ENCODE peak calls at places on chromosomes 7 and 10, in six cellular contexts. One of them, this sample, is unnamed.

GRCh38 chr7:106774768-106775551 is 90.1 kb upstream of the PIK3CG start:
- DNase-seq in GM12878: no peak
- DNase-seq in IMR-90: peak
- DNase-seq in body of pancreas: no peak
- DNase-seq in lower leg skin: peak
- DNase-seq in stomach: no peak
- DNase-seq in this sample: no peak

GRCh38 chr7:155228459-155228845 is 69.2 kb upstream of the INSIG1 start:
- DNase-seq in GM12878: no peak
- DNase-seq in IMR-90: peak
- DNase-seq in body of pancreas: no peak
- DNase-seq in lower leg skin: no peak
- DNase-seq in stomach: no peak
- DNase-seq in this sample: no peak

GRCh38 chr10:72753760-72754231 is 61.9 kb downstream of the MCU start:
- DNase-seq in GM12878: no peak
- DNase-seq in IMR-90: no peak
- DNase-seq in body of pancreas: no peak
- DNase-seq in lower leg skin: no peak
- DNase-seq in stomach: no peak
- DNase-seq in this sample: no peak

GRCh38 chr7:135862586-135863361 is 114.2 kb upstream of the FAM180A start:
- DNase-seq in GM12878: no peak
- DNase-seq in IMR-90: no peak
- DNase-seq in body of pancreas: no peak
- DNase-seq in lower leg skin: no peak
- DNase-seq in stomach: no peak
- DNase-seq in this sample: no peak

GRCh38 chr7:144835166-144835611 is 664 bp downstream of the TPK1 start:
- DNase-seq in GM12878: peak
- DNase-seq in IMR-90: peak
- DNase-seq in body of pancreas: peak
- DNase-seq in lower leg skin: peak
- DNase-seq in stomach: peak
- DNase-seq in this sample: no peak

GRCh38 chr10:4512557-4513286 is 313.3 kb upstream of the AKR1E2 start:
- DNase-seq in GM12878: no peak
- DNase-seq in IMR-90: peak
- DNase-seq in body of pancreas: peak
- DNase-seq in lower leg skin: peak
- DNase-seq in stomach: peak
- DNase-seq in this sample: no peak

GRCh38 chr7:86863452-86863851 is 196.0 kb downstream of the ELAPOR2 start:
- DNase-seq in GM12878: no peak
- DNase-seq in IMR-90: no peak
- DNase-seq in body of pancreas: no peak
- DNase-seq in lower leg skin: no peak
- DNase-seq in stomach: no peak
- DNase-seq in this sample: no peak

GRCh38 chr7:139125637-139126036 is 16.1 kb upstream of the ZC3HAV1 start:
- DNase-seq in GM12878: no peak
- DNase-seq in IMR-90: no peak
- DNase-seq in body of pancreas: no peak
- DNase-seq in lower leg skin: no peak
- DNase-seq in stomach: no peak
- DNase-seq in this sample: no peak

GRCh38 chr7:84647797-84648762 is 453.5 kb upstream of the SEMA3A start:
- DNase-seq in GM12878: no peak
- DNase-seq in IMR-90: peak
- DNase-seq in body of pancreas: no peak
- DNase-seq in lower leg skin: no peak
- DNase-seq in stomach: no peak
- DNase-seq in this sample: no peak

GRCh38 chr10:4074559-4075407 is 289.8 kb upstream of the KLF6 start:
- DNase-seq in GM12878: no peak
- DNase-seq in IMR-90: peak
- DNase-seq in body of pancreas: no peak
- DNase-seq in lower leg skin: no peak
- DNase-seq in stomach: no peak
- DNase-seq in this sample: no peak

GRCh38 chr10:19488592-19489280 is 327.5 kb upstream of the PLXDC2 start:
- DNase-seq in GM12878: no peak
- DNase-seq in IMR-90: no peak
- DNase-seq in body of pancreas: peak
- DNase-seq in lower leg skin: no peak
- DNase-seq in stomach: no peak
- DNase-seq in this sample: no peak

GRCh38 chr10:13721486-13721885 is 134.7 kb downstream of the PRPF18 start:
- DNase-seq in GM12878: no peak
- DNase-seq in IMR-90: no peak
- DNase-seq in body of pancreas: no peak
- DNase-seq in lower leg skin: no peak
- DNase-seq in stomach: no peak
- DNase-seq in this sample: no peak

GRCh38 chr7:55127622-55128081 is 108.8 kb downstream of the EGFR start:
- DNase-seq in GM12878: no peak
- DNase-seq in IMR-90: peak
- DNase-seq in body of pancreas: no peak
- DNase-seq in lower leg skin: no peak
- DNase-seq in stomach: no peak
- DNase-seq in this sample: no peak

GRCh38 chr7:27689045-27689877 is 26.6 kb upstream of the HIBADH start:
- DNase-seq in GM12878: no peak
- DNase-seq in IMR-90: peak
- DNase-seq in body of pancreas: peak
- DNase-seq in lower leg skin: no peak
- DNase-seq in stomach: no peak
- DNase-seq in this sample: peak

GRCh38 chr7:77565917-77566316 is 28.8 kb downstream of the PTPN12 start:
- DNase-seq in GM12878: no peak
- DNase-seq in IMR-90: peak
- DNase-seq in body of pancreas: no peak
- DNase-seq in lower leg skin: no peak
- DNase-seq in stomach: no peak
- DNase-seq in this sample: no peak

GRCh38 chr7:2794836-2795636 is 49.1 kb downstream of the GNA12 start:
- DNase-seq in GM12878: no peak
- DNase-seq in IMR-90: no peak
- DNase-seq in body of pancreas: no peak
- DNase-seq in lower leg skin: no peak
- DNase-seq in stomach: no peak
- DNase-seq in this sample: no peak

GRCh38 chr10:5142199-5142598 is 42.8 kb downstream of the AKR1C8 start:
- DNase-seq in GM12878: no peak
- DNase-seq in IMR-90: no peak
- DNase-seq in body of pancreas: no peak
- DNase-seq in lower leg skin: no peak
- DNase-seq in stomach: no peak
- DNase-seq in this sample: no peak

GRCh38 chr7:102860351-102860811 is 52.4 kb upstream of the LRRC17 start:
- DNase-seq in GM12878: no peak
- DNase-seq in IMR-90: peak
- DNase-seq in body of pancreas: no peak
- DNase-seq in lower leg skin: no peak
- DNase-seq in stomach: no peak
- DNase-seq in this sample: no peak

GRCh38 chr7:128431754-128432153 is 22.0 kb upstream of the IMPDH1 start:
- DNase-seq in GM12878: no peak
- DNase-seq in IMR-90: no peak
- DNase-seq in body of pancreas: no peak
- DNase-seq in lower leg skin: no peak
- DNase-seq in stomach: no peak
- DNase-seq in this sample: no peak

GRCh38 chr7:146982482-146982881 is 865.9 kb downstream of the CNTNAP2 start:
- DNase-seq in GM12878: no peak
- DNase-seq in IMR-90: no peak
- DNase-seq in body of pancreas: no peak
- DNase-seq in lower leg skin: no peak
- DNase-seq in stomach: no peak
- DNase-seq in this sample: no peak

GRCh38 chr7:73437699-73438416 is 4.3 kb downstream of the FZD9 start:
- DNase-seq in GM12878: no peak
- DNase-seq in IMR-90: no peak
- DNase-seq in body of pancreas: no peak
- DNase-seq in lower leg skin: no peak
- DNase-seq in stomach: no peak
- DNase-seq in this sample: no peak

GRCh38 chr7:42931447-42931833 is 534 bp downstream of the PSMA2 start:
- DNase-seq in GM12878: no peak
- DNase-seq in IMR-90: peak
- DNase-seq in body of pancreas: no peak
- DNase-seq in lower leg skin: no peak
- DNase-seq in stomach: no peak
- DNase-seq in this sample: no peak

GRCh38 chr7:42932861-42933591 is 850 bp downstream of the MRPL32 start:
- DNase-seq in GM12878: no peak
- DNase-seq in IMR-90: peak
- DNase-seq in body of pancreas: peak
- DNase-seq in lower leg skin: no peak
- DNase-seq in stomach: peak
- DNase-seq in this sample: no peak

GRCh38 chr7:42929449-42929848 is 2.5 kb downstream of the PSMA2 start:
- DNase-seq in GM12878: no peak
- DNase-seq in IMR-90: no peak
- DNase-seq in body of pancreas: no peak
- DNase-seq in lower leg skin: no peak
- DNase-seq in stomach: no peak
- DNase-seq in this sample: no peak

GRCh38 chr7:42930889-42931288 is 1.1 kb downstream of the PSMA2 start:
- DNase-seq in GM12878: no peak
- DNase-seq in IMR-90: peak
- DNase-seq in body of pancreas: no peak
- DNase-seq in lower leg skin: no peak
- DNase-seq in stomach: no peak
- DNase-seq in this sample: no peak

DNA sequence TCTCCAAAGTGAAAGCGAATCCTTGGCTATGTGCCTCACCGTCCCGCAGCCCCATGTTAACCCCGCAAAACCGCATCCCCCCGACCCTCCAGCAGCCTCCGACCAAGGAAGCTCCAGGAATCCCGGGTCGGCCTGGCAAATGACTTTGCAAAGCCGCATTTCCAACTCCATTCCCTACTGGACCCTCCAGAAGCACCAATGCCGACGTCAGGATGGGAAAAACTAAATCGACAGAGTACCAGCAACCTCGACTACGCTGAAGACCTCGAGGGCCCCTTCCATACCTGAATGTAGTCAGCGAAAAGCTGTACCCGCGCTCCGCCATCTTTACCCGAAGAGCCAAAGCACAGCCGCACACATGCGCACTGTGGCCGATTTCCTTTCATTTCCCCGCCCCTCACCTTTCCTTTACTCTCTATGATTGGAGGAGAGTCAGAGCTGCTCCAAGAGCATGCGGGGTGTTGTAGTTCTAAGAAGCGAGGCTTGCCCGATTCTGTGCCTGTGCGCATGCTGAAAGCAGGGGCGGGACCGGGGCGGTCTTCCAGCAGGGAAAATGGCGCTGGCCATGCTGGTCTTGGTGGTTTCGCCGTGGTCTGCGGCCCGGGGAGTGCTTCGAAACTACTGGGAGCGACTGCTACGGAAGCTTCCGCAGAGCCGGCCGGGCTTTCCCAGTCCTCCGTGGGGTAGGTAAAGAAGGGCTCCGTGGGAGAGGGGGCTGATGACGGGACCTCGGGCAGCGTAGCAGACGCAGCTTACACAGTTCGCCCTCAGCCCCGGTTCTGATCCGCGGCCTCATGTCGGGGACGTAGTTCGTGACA is at the start of the genes MRPL32 and PSMA2:
- DNase-seq in GM12878: peak
- DNase-seq in IMR-90: peak
- DNase-seq in body of pancreas: peak
- DNase-seq in lower leg skin: peak
- DNase-seq in stomach: peak
- DNase-seq in this sample: peak
- TF ChIP-seq POLR2A in GM12878: peak
- TF ChIP-seq POLR2A in IMR-90: peak
- TF ChIP-seq POLR2A in body of pancreas: peak
- TF ChIP-seq POLR2A in lower leg skin: no peak
- TF ChIP-seq POLR2A in stomach: peak
- TF ChIP-seq POLR2A in this sample: peak

GRCh38 chr7:45088821-45089313 is at the start of gene NACAD:
- DNase-seq in GM12878: no peak
- DNase-seq in IMR-90: peak
- DNase-seq in body of pancreas: peak
- DNase-seq in lower leg skin: no peak
- DNase-seq in stomach: peak
- DNase-seq in this sample: no peak
- TF ChIP-seq POLR2A in GM12878: no peak
- TF ChIP-seq POLR2A in IMR-90: no peak
- TF ChIP-seq POLR2A in body of pancreas: no peak
- TF ChIP-seq POLR2A in lower leg skin: no peak
- TF ChIP-seq POLR2A in stomach: no peak
- TF ChIP-seq POLR2A in this sample: no peak

DNA sequence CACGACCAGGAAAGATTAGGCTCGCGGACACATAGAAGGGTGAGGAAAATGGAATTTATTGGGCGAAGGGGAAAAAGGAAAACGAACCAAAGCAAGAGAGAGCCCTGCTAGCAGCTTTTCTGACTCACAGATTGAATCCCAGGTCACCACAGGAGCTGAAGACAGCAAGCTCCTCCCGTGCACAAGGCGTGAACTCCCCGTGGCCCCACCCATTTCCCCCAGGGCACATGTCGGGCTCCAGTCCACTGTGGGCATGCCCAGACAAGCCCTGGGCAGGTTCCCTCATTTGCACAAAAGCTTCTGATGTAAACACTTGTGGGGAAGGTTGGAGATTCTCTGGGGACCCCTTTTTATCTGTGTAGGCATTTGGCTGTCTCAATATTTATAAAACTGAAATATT is 582.4 kb downstream of the SUGCT start:
- DNase-seq in GM12878: no peak
- DNase-seq in IMR-90: peak
- DNase-seq in body of pancreas: peak
- DNase-seq in lower leg skin: peak
- DNase-seq in stomach: peak
- DNase-seq in this sample: no peak
- TF ChIP-seq POLR2A in GM12878: no peak
- TF ChIP-seq POLR2A in IMR-90: no peak
- TF ChIP-seq POLR2A in body of pancreas: peak
- TF ChIP-seq POLR2A in lower leg skin: no peak
- TF ChIP-seq POLR2A in stomach: no peak
- TF ChIP-seq POLR2A in this sample: no peak

DNA sequence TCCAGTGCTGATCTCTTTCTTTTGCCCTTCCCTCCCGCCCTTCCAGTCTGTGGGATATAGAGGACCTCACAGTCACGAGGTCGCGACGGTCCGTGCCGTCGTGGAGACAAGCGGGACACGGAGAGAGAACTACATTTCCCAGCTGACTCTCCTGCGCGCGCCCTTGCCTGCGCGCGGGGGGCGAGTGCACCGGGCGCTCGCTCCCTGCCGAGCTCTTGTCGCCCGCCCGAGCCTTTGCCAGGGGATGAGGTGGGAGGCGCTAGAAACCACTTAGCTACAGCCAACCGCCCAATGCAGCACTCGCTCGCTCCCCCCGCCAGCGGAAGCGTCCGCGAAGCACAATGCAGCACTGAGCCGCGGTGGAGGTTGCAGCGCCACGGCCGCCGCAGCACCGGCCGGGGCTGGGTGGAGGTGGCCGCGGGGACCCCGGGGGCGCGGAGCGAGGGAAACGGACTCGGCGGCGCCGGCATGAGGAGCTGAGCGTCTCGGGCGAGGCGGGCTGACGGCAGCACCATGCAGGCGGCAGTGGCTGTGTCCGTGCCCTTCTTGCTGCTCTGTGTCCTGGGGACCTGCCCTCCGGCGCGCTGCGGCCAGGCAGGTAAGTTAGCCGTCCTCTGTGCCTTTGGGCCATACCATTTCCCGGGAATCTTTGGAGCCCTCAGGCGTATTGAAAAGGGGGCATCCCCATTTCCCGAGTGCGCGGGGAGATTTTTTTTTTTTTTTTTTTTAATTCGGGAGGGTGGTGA is at the start of gene ADAM22:
- DNase-seq in GM12878: peak
- DNase-seq in IMR-90: peak
- DNase-seq in body of pancreas: peak
- DNase-seq in lower leg skin: peak
- DNase-seq in stomach: peak
- DNase-seq in this sample: peak
- TF ChIP-seq POLR2A in GM12878: peak
- TF ChIP-seq POLR2A in IMR-90: no peak
- TF ChIP-seq POLR2A in body of pancreas: peak
- TF ChIP-seq POLR2A in lower leg skin: no peak
- TF ChIP-seq POLR2A in stomach: no peak
- TF ChIP-seq POLR2A in this sample: peak

This sample was measured in GM12891.